ENCODE peak calls at places on chromosomes 16 and 17, in eight cellular contexts. N is lower lobe of right lung; O is activated CD8-positive, alpha-beta memory T cell treated with anti-CD3 and anti-CD28 coated beads, Interleukin-2, amount 50 U/mL, for 48 hours; I is MV-4-11; Y is AG20443; U is transverse colon; L is NCI-H1436 treated with DMSO at 0.1 percent for 48 hours; E is HS-5. T is an unnamed sample.

GRCh38 chr16:278863-279366 is 1.5 kb upstream of the ARHGDIG start:
- DNase-seq in N (no peak), O (no peak), I (peak; percentile 34), Y (no peak), U (no peak), L (peak; percentile 62), E (no peak), T (peak; percentile 8)

GRCh38 chr17:81295678-81296381 is 723 bp upstream of the SLC38A10 start:
- DNase-seq in N (peak; percentile 81), O (peak; percentile 69), I (peak; percentile 39), Y (peak; percentile 56), U (peak; percentile 83), L (peak; percentile 16), E (no peak), T (no peak)

GRCh38 chr16:46811682-46812081 is 19.3 kb downstream of the C16orf87 start:
- DNase-seq in N (no peak), O (no peak), I (no peak), Y (no peak), U (no peak), L (no peak), E (no peak), T (no peak)

GRCh38 chr17:57243171-57243622 is 13.1 kb upstream of the MSI2 start:
- DNase-seq in N (peak; percentile 69), O (peak; percentile 90), I (peak; percentile 42), Y (peak; percentile 87), U (peak; percentile 79), L (no peak), E (no peak), T (peak; percentile 50)

GRCh38 chr17:5921919-5922318 is 148.3 kb upstream of the WSCD1 start:
- DNase-seq in N (no peak), O (no peak), I (no peak), Y (no peak), U (no peak), L (no peak), E (no peak), T (no peak)

GRCh38 chr17:35073991-35074627 is 10.6 kb upstream of the RFFL start:
- DNase-seq in N (no peak), O (no peak), I (no peak), Y (no peak), U (no peak), L (no peak), E (no peak), T (no peak)

GRCh38 chr17:7340179-7340578 is 3.9 kb downstream of the ACAP1 start:
- DNase-seq in N (no peak), O (no peak), I (peak; percentile 50), Y (no peak), U (no peak), L (no peak), E (no peak), T (no peak)

GRCh38 chr17:35345926-35346771 is 27.3 kb downstream of the SLFN11 start:
- DNase-seq in N (peak; percentile 85), O (peak; percentile 60), I (peak; percentile 90), Y (peak; percentile 86), U (peak; percentile 54), L (no peak), E (no peak), T (no peak)

GRCh38 chr17:79258843-79259242 is 184.2 kb downstream of the ENGASE start:
- DNase-seq in N (no peak), O (no peak), I (no peak), Y (no peak), U (no peak), L (no peak), E (no peak), T (no peak)